ENCODE peak calls at places on chromosomes 12 and 14, in seven cellular contexts. I is SK-N-SH, M is H1, C is GM12878, S is HCT116, Z is K562, Q is HepG2. K is an unnamed sample.

GRCh38 chr12:51351913-51352532 is 5.5 kb upstream of the CELA1 start:
- DNase-seq in I (peak), M (peak), C (no peak), S (peak), Z (peak), Q (peak), K (peak)

GRCh38 chr14:33014710-33015109 is 76.0 kb downstream of the NPAS3 start:
- DNase-seq in I (no peak), M (no peak), C (no peak), S (no peak), Z (no peak), Q (no peak), K (no peak)

GRCh38 chr12:132282950-132283771 is 46.2 kb downstream of the GALNT9 start:
- DNase-seq in I (no peak), M (peak), C (no peak), S (no peak), Z (no peak), Q (no peak), K (peak)

GRCh38 chr14:72582582-72582981 is 311.3 kb downstream of the DPF3 start:
- DNase-seq in I (no peak), M (no peak), C (no peak), S (no peak), Z (no peak), Q (no peak), K (no peak)

GRCh38 chr12:52044284-52044983 is 6.8 kb upstream of the NR4A1 start:
- DNase-seq in I (no peak), M (no peak), C (no peak), S (no peak), Z (no peak), Q (no peak), K (no peak)

GRCh38 chr12:104790296-104791125 is 167.6 kb downstream of the SLC41A2 start:
- DNase-seq in I (peak), M (peak), C (peak), S (peak), Z (peak), Q (peak), K (peak)

GRCh38 chr14:55628426-55628825 is 48.4 kb downstream of the KTN1 start:
- DNase-seq in I (no peak), M (no peak), C (no peak), S (no peak), Z (no peak), Q (no peak), K (no peak)

GRCh38 chr12:28857327-28857726 is 291.8 kb upstream of the FAR2 start:
- DNase-seq in I (no peak), M (no peak), C (no peak), S (no peak), Z (no peak), Q (no peak), K (no peak)

GRCh38 chr12:77339610-77340009 is 274.2 kb upstream of the E2F7 start:
- DNase-seq in I (no peak), M (no peak), C (no peak), S (no peak), Z (no peak), Q (no peak), K (no peak)

GRCh38 chr14:23916446-23916845 is 37.1 kb upstream of the DHRS4 start:
- DNase-seq in I (no peak), M (no peak), C (no peak), S (no peak), Z (no peak), Q (no peak), K (no peak)

GRCh38 chr12:16691624-16692023 is 85.7 kb upstream of the LMO3 start:
- DNase-seq in I (no peak), M (no peak), C (no peak), S (no peak), Z (no peak), Q (no peak), K (no peak)

GRCh38 chr12:15829949-15830348 is 40.8 kb upstream of the EPS8 start:
- DNase-seq in I (no peak), M (no peak), C (no peak), S (no peak), Z (no peak), Q (no peak), K (no peak)

GRCh38 chr12:100544165-100544564 is 29.3 kb upstream of the GAS2L3 start:
- DNase-seq in I (no peak), M (no peak), C (no peak), S (no peak), Z (no peak), Q (no peak), K (no peak)

GRCh38 chr12:40583743-40584142 is 108.5 kb upstream of the CNTN1 start:
- DNase-seq in I (no peak), M (no peak), C (no peak), S (no peak), Z (no peak), Q (no peak), K (no peak)

GRCh38 chr14:72552236-72552635 is 341.7 kb downstream of the DPF3 start:
- DNase-seq in I (no peak), M (no peak), C (no peak), S (no peak), Z (no peak), Q (no peak), K (no peak)

GRCh38 chr12:8057839-8058238 is 8.3 kb downstream of the C3AR1 start:
- DNase-seq in I (no peak), M (no peak), C (no peak), S (no peak), Z (no peak), Q (no peak), K (no peak)
- TF ChIP-seq JUND in I (no peak), M (no peak), C (no peak), S (no peak), Z (no peak), Q (no peak), K (no peak)

DNA sequence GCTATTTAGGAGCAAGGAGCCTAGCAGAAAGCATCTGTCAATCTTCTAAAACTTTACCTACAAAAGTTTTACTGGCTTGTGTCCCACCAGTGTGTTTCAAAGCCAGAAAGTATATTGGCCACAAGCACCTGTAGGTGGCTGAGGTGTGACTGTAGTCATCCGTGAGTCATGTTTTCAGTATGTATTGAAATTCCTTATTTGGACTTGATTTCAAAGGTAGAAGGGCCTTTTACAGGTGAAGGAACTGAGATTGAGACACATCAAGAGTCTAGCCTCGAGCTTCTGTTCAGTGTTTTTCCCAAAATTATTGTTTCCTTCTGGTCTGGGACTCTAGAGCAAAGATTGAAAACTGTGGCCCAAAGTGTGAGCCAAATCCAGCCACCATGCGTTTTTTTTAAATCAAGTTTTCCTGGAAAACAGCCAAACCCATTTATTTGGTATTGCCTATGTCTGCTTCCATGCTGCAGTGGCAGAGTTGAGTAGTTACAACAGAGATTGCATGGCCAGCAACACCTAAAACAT is 195.3 kb upstream of the BCL2L14 start:
- DNase-seq in I (no peak), M (no peak), C (no peak), S (peak), Z (no peak), Q (no peak), K (no peak)
- TF ChIP-seq JUND in I (no peak), M (no peak), C (no peak), S (peak), Z (no peak), Q (no peak), K (no peak)

GRCh38 chr12:124625867-124626675 is 58.7 kb upstream of the NCOR2 start:
- DNase-seq in I (no peak), M (no peak), C (no peak), S (no peak), Z (peak), Q (peak), K (no peak)
- TF ChIP-seq JUND in I (no peak), M (no peak), C (no peak), S (peak), Z (no peak), Q (no peak), K (no peak)

DNA sequence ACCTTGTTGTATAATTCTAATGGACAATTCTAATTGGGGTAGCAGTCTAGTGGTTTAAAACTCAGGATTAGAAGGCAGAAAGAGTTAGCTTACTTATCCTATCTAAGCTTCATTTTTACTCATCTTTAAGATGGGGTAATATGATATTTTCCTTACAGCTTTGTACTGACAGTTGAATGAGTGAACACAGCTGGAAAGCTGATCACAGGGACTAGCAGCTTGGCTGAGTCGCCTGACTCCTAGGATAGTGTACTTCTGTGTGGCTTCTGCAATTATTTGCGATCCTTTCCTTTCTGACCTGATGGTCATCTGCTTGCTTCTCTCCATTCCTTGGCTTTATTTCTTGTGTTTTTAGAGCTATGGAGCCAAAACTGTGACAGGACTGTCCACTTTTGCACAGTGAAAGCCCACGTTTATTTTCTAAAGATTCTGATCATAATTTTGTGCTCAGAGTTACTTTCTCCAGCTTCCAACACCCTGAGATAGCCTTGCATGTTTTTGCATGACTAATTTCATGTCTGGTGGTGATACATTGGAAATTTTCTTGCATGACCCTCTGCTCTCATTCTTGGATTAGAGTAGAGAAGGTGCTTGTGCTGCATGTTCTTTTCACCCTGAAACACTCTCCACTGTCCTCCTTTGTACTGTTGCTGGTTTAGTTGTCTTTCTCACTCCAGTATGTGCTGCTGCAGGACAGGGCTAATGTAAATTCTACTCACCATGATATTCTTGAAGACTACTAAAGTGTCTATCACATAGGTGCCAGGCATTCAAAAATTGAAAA is 377.0 kb upstream of the ATP2B1 start:
- DNase-seq in I (no peak), M (no peak), C (no peak), S (no peak), Z (no peak), Q (no peak), K (no peak)
- TF ChIP-seq JUND in I (no peak), M (no peak), C (no peak), S (no peak), Z (no peak), Q (no peak), K (no peak)

GRCh38 chr12:94792690-94793089 is 142.3 kb upstream of the TMCC3 start:
- DNase-seq in I (no peak), M (no peak), C (no peak), S (no peak), Z (no peak), Q (no peak), K (no peak)
- TF ChIP-seq JUND in I (no peak), M (no peak), C (no peak), S (no peak), Z (no peak), Q (no peak), K (no peak)

GRCh38 chr14:97891515-97891914 is 1094.3 kb downstream of the VRK1 start:
- DNase-seq in I (no peak), M (no peak), C (no peak), S (no peak), Z (no peak), Q (no peak), K (no peak)
- TF ChIP-seq JUND in I (no peak), M (no peak), C (no peak), S (no peak), Z (no peak), Q (no peak), K (no peak)

DNA sequence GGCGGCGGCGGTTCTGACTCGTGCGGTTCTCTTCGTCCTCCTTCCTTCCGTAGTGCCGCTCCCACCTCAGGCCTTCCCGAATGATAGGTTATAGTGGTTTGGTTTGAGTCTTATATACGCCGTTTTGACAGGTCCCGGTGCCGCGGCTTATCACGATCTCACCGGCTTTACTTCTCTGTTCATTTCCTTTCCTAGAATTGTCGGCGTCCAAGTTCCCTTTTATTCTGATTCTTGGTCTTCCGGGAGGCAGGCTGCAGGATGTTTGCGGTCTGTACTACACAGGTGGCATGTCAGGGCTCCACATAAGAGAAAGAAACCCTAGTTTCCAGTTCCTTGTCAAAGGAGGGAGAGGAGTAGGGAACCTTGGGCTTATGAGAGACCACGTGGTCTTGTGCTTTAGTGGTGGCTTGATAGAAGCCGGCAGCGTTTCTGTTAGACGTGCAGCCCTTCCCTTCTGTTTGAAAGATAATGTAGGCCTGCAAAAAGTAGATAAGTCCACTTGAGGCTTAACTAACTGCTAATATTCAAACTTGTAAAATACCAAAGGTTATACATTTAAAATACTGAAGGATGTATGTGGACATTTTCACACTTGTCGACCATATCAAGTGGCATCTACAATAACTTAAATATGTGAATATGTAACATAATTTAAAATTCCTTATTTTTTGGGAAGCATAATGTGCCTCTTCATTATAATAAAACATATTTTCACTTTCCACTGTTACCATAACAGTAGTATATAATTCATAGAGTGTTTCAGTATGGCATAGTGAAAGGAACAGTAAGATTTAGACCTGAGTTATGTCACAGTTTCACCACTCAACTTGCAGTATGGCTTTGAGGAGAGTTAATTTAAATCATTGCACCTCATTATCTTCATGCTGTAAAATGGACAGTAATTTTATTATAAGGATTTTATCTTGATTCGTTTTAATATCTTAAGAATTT is 804 bp downstream of the USP15 start:
- DNase-seq in I (peak), M (no peak), C (peak), S (peak), Z (peak), Q (peak), K (peak)
- TF ChIP-seq JUND in I (no peak), M (no peak), C (no peak), S (no peak), Z (no peak), Q (no peak), K (no peak)

GRCh38 chr12:26608273-26608672 is 224.7 kb downstream of the ITPR2 start:
- DNase-seq in I (no peak), M (no peak), C (no peak), S (no peak), Z (no peak), Q (no peak), K (no peak)
- TF ChIP-seq JUND in I (no peak), M (no peak), C (no peak), S (no peak), Z (no peak), Q (no peak), K (no peak)

GRCh38 chr14:95891742-95892141 is 15.1 kb downstream of the TUNAR start:
- DNase-seq in I (no peak), M (no peak), C (no peak), S (peak), Z (no peak), Q (no peak), K (no peak)
- TF ChIP-seq JUND in I (peak), M (no peak), C (no peak), S (peak), Z (no peak), Q (no peak), K (no peak)

GRCh38 chr12:48787791-48788521 is 933 bp downstream of the ADCY6 start:
- DNase-seq in I (peak), M (peak), C (no peak), S (no peak), Z (no peak), Q (no peak), K (peak)

GRCh38 chr12:48789858-48790326 is 1.0 kb upstream of the ADCY6 start:
- DNase-seq in I (no peak), M (peak), C (no peak), S (no peak), Z (no peak), Q (no peak), K (no peak)

GRCh38 chr12:48788522-48788851 is 402 bp downstream of the ADCY6 start:
- DNase-seq in I (peak), M (peak), C (no peak), S (no peak), Z (no peak), Q (no peak), K (no peak)

GRCh38 chr12:48786591-48787544 is 2.0 kb downstream of the ADCY6 start:
- DNase-seq in I (peak), M (no peak), C (no peak), S (no peak), Z (no peak), Q (no peak), K (no peak)

GRCh38 chr12:48788852-48789775 is at the start of gene ADCY6:
- DNase-seq in I (peak), M (peak), C (no peak), S (peak), Z (no peak), Q (peak), K (peak)
- TF ChIP-seq JUND in I (no peak), M (no peak), C (no peak), S (no peak), Z (no peak), Q (no peak), K (no peak)

K was measured in T47D.